ENCODE peak calls at places on chromosomes 13 and 19, in four cellular contexts. M is left lung; T is IMR-90; H is CD8-positive, alpha-beta T cell. W is an unnamed sample. For H3K4me1, the result is how much of the 10 kb centered on the place peaks cover.

GRCh38 chr13:105817011-105817410 is 718.5 kb downstream of the EFNB2 start:
- DNase-seq in M (no peak), T (no peak), H (no peak), W (no peak)

GRCh38 chr19:8577247-8577646 is at the start of gene MYO1F:
- DNase-seq in M (peak), T (no peak), H (no peak), W (peak)

GRCh38 chr13:76043882-76044281 is 407.8 kb downstream of the LMO7 start:
- DNase-seq in M (no peak), T (no peak), H (no peak), W (no peak)

GRCh38 chr19:30151081-30151480 is 209.0 kb downstream of the URI1 start:
- DNase-seq in M (no peak), T (no peak), H (no peak), W (no peak)

GRCh38 chr13:44703371-44703770 is 127.2 kb upstream of the TSC22D1 start:
- DNase-seq in M (no peak), T (peak), H (no peak), W (no peak)

GRCh38 chr19:40612831-40613668 is 11.9 kb downstream of the LTBP4 start:
- DNase-seq in M (peak), T (no peak), H (no peak), W (peak)

GRCh38 chr19:6767081-6767356 is 216 bp downstream of the SH2D3A start:
- DNase-seq in M (no peak), T (no peak), H (no peak), W (no peak)

GRCh38 chr19:49149652-49150105 is 5.5 kb downstream of the HRC start:
- DNase-seq in M (peak), T (peak), H (no peak), W (peak)

GRCh38 chr19:33438016-33438671 is 64.6 kb downstream of the CEBPG start:
- DNase-seq in M (peak), T (peak), H (no peak), W (no peak)

GRCh38 chr19:1910169-1910568 is 5.0 kb downstream of the ADAT3 start:
- DNase-seq in M (no peak), T (peak), H (no peak), W (no peak)

GRCh38 chr19:28313633-28314032 is 899.3 kb downstream of the UQCRFS1 start:
- DNase-seq in M (no peak), T (peak), H (no peak), W (no peak)

GRCh38 chr13:45092668-45093067 is 27.6 kb upstream of the GTF2F2 start:
- DNase-seq in M (no peak), T (no peak), H (no peak), W (no peak)

GRCh38 chr13:92745233-92745632 is 481.4 kb upstream of the GPC6 start:
- DNase-seq in M (no peak), T (no peak), H (no peak), W (no peak)

GRCh38 chr13:35872369-35872768 is 258.8 kb downstream of the DCLK1 start:
- DNase-seq in M (no peak), T (no peak), H (no peak), W (no peak)

GRCh38 chr19:50482271-50482855 is 5.7 kb upstream of the GARIN5A start:
- DNase-seq in M (no peak), T (no peak), H (no peak), W (peak)

GRCh38 chr13:69856331-69856730 is 251.3 kb upstream of the ATXN8OS start:
- DNase-seq in M (no peak), T (no peak), H (no peak), W (no peak)

GRCh38 chr13:112331675-112332074 is 44.5 kb upstream of the SPACA7 start:
- DNase-seq in M (no peak), T (no peak), H (no peak), W (no peak)

GRCh38 chr19:38135150-38135998 is 88.6 kb downstream of the DPF1 start:
- DNase-seq in M (no peak), T (peak), H (no peak), W (no peak)

GRCh38 chr19:47284324-47284899 is 9.7 kb downstream of the INAFM1 start:
- DNase-seq in M (no peak), T (peak), H (no peak), W (no peak)

GRCh38 chr13:40205771-40206240 is 460.6 kb downstream of the FOXO1 start:
- DNase-seq in M (no peak), T (no peak), H (no peak), W (no peak)

GRCh38 chr19:13872695-13873389 is 4.1 kb upstream of the NANOS3 start:
- DNase-seq in M (peak), T (no peak), H (no peak), W (no peak)

GRCh38 chr13:52411629-52412028 is 5.7 kb upstream of the THSD1 start:
- DNase-seq in M (no peak), T (peak), H (no peak), W (no peak)

GRCh38 chr13:37395544-37395943 is 203.0 kb downstream of the POSTN start:
- DNase-seq in M (no peak), T (peak), H (no peak), W (no peak)

GRCh38 chr19:5567360-5567970 is at the start of gene TINCR:
- DNase-seq in M (no peak), T (no peak), H (no peak), W (no peak)

GRCh38 chr19:1449467-1450442 is at the start of gene APC2:
- DNase-seq in M (peak), T (peak), H (no peak), W (no peak)

GRCh38 chr19:372306-372890 is 27.8 kb upstream of the MIER2 start:
- DNase-seq in M (no peak), T (peak), H (no peak), W (peak)

GRCh38 chr19:14463747-14464146 is 11.4 kb downstream of the PTGER1 start:
- DNase-seq in M (no peak), T (no peak), H (no peak), W (no peak)

GRCh38 chr19:49502866-49503581 is 6.8 kb downstream of the RPS11 start:
- DNase-seq in M (no peak), T (peak), H (no peak), W (no peak)

GRCh38 chr13:35164324-35164932 is 222.4 kb downstream of the NBEA start:
- DNase-seq in M (no peak), T (peak), H (no peak), W (no peak)

GRCh38 chr19:8569066-8569761 is 8.0 kb downstream of the MYO1F start:
- DNase-seq in M (no peak), T (peak), H (peak), W (no peak)

GRCh38 chr19:15199652-15200574 is 882 bp downstream of the NOTCH3 start:
- DNase-seq in M (peak), T (peak), H (no peak), W (no peak)

GRCh38 chr13:111211789-111212516 is 96.8 kb downstream of the ARHGEF7 start:
- DNase-seq in M (no peak), T (peak), H (no peak), W (no peak)

GRCh38 chr13:111209613-111210012 is 94.5 kb downstream of the ARHGEF7 start:
- DNase-seq in M (no peak), T (no peak), H (no peak), W (no peak)

GRCh38 chr13:111210945-111211469 is 95.9 kb downstream of the ARHGEF7 start:
- DNase-seq in M (no peak), T (no peak), H (no peak), W (no peak)

GRCh38 chr13:111210082-111210481 is 95.0 kb downstream of the ARHGEF7 start:
- DNase-seq in M (no peak), T (no peak), H (no peak), W (no peak)

GRCh38 chr13:111210488-111210887 is 95.4 kb downstream of the ARHGEF7 start:
- DNase-seq in M (peak), T (peak), H (no peak), W (no peak)
- H3K4me1 ChIP-seq in M (under half), T (under half), H (under half), W (half or more)

GRCh38 chr13:108428691-108429090 is 159.2 kb downstream of the TNFSF13B start:
- DNase-seq in M (no peak), T (no peak), H (no peak), W (no peak)

GRCh38 chr13:108427355-108427754 is 157.8 kb downstream of the TNFSF13B start:
- DNase-seq in M (no peak), T (no peak), H (no peak), W (no peak)

GRCh38 chr13:108425056-108425455 is 155.5 kb downstream of the TNFSF13B start:
- DNase-seq in M (no peak), T (no peak), H (no peak), W (no peak)

DNA sequence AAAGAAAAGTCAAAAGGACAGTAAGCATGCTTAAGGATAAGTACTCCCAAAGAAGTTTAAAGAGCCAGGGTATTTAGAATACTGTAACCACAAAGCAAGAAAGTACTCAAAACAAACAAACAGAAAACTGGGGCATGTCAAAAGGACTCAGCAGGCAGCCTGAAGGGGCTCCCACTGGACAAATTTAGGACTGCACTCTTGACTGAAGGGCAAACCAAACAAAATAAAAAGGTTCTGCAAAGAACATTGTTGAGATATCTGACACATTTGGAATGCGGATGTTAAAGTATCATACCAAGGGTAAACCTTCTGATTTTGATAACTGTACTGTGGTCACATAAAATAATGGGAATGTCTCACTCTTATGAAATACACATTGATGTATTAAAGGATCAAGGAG is 157.4 kb downstream of the TNFSF13B start:
- DNase-seq in M (no peak), T (no peak), H (no peak), W (no peak)
- TF ChIP-seq CTCF in M (no peak), T (no peak), H (no peak), W (no peak)

DNA sequence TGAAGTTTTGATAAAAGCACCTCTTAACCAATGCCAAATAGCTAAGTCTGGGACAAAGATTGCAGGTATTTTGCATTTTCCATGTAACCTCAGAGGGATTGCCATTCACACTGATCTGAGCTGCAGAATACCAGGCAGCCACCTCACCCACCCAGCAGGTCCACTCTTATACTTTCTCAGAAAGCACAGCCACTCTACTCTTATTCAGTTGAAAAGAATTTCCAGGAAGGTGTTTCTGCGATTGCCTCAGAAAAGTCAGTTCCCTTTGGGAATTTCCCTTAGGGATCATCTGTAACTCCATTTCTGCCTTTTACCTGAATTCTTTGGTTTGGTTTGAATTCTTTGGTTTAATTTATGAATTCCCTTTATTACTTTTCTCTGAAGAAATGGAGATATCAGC is 909 bp upstream of the ALOX5AP start:
- DNase-seq in M (no peak), T (peak), H (no peak), W (no peak)
- H3K4me1 ChIP-seq in M (under half), T (under half), H (under half), W (under half)

DNA sequence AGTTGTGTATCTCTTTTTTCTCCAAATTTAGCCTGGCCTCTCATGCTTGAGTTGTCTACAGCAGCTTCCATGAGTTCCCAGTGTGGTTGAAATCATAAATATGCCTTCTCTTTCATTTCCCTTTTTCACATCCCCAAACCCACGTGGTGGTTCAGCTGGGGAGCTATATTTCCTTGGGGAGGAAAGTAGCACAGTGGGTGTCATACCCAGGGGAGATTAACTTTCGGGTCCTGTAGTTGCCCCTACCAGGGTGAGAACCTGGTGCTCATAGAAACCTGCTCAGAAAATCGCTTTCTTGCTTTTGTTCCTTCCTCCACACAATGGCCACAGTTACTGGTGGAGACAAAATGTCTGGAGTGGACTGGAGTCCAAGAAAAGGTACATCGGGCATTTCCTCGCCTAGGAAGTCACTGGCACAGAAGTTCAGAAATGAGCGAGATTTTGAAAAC is 7.0 kb upstream of the LILRA4 start:
- DNase-seq in M (no peak), T (no peak), H (no peak), W (no peak)
- TF ChIP-seq CTCF in M (no peak), T (no peak), H (no peak), W (no peak)

GRCh38 chr13:99041788-99042187 is 63.9 kb upstream of the DOCK9 start:
- DNase-seq in M (no peak), T (no peak), H (no peak), W (no peak)
- H3K4me1 ChIP-seq in M (under half), T (under half), H (half or more), W (under half)

GRCh38 chr19:35801828-35802227 is 10.8 kb downstream of the PRODH2 start:
- DNase-seq in M (no peak), T (no peak), H (no peak), W (no peak)
- TF ChIP-seq CTCF in M (no peak), T (no peak), H (no peak), W (no peak)

DNA sequence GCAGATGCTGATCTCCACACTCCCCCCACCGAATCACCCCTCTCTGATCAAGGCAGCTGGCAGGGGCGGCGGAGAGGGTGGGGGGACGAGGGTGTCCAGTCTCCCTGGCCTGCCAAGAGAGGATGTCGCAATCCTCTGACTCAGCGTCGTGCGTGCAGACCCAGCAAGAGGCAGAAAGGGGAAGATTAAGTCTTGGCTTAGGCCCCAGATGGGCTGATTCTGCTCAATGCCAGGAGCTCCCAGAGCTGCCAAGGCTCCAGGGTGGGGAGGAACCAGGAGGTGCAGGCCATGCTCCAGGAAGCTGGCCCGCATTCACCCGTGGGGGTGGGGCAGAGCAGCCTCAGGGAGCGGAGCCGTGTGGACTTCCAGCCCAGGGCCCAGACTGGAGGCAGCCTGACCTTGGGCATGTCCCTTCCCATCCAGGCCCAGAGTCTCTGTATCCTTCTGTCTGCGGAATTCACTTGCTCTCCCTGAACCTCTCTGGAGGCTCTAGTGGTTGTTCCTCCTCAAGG is 6.6 kb upstream of the BCL3 start:
- DNase-seq in M (peak), T (peak), H (no peak), W (peak)
- H3K4me1 ChIP-seq in M (half or more), T (under half), H (under half), W (under half)

DNA sequence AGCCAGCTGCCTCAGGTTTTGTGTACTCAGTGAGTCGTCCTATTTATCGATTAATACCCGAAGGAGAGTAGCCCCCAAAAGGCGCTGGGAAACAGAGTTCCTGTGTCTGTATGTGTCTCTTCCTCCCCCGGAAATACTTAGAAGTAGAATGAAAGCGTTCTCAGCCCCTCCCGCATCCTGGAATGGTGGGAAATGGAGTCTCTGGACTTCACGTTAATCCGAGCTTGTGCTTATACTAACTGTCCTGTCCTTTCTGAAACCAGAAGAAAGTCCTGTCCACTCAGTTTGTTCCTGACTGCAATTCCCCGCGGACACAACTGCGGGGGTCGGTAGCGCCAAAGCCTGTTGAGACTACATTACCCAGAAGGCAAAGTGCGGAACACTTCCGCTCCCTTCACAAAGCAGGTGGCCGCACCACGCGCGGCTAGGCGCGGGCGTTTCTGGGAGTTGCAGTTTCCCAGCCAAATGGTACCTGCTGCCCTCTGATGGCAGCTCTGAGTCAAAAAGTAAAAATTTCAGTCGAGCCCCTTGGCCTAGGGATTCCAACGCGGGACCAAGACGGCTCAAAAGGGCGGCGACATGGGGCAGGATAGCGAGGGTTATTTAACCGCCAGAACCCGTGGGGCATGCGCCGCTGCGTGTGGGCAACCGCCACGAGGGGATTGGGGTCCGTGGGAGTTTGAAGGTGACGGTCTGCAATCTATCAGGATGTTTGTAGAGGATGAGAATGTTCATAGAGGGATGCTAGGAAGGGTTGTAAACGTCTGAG is 2.2 kb upstream of the GSK3A start:
- DNase-seq in M (peak), T (peak), H (peak), W (peak)
- TF ChIP-seq CTCF in M (peak), T (peak), H (peak), W (peak)

DNA sequence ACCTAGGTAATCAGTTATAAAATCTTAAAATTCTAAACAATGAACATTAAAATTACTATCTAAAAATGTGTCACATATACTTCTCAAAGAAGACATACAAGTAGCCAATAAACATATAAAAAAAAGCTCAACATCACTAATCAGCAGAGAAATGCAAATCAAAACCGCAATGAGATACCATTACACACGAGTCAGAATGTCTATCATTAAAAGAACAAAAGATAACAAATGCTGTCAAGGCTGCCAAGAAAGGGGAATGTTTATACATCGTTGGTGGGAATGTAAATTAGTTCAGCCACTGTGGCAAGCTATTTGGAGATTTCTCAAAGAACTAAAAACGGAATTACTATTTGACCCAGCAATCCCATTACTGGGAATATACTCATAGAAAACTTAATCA is 310.3 kb upstream of the EDNRB start:
- DNase-seq in M (no peak), T (no peak), H (no peak), W (no peak)
- H3K4me1 ChIP-seq in M (under half), T (under half), H (under half), W (under half)